ENCODE peak calls at places on chromosomes 6 and 20, in four cellular contexts. E is stimulated activated CD4-positive, alpha-beta T cell treated with anti-CD3 and anti-CD28 coated beads, Interleukin-1b, Interleukin-23, amount 100 ng/mL, for 4 hours; O is Kasumi-1; G is NCI-H510A. T is an unnamed sample.

GRCh38 chr6:161462148-161462547 is 188.3 kb upstream of the AGPAT4 start:
- DNase-seq in E (no peak), O (no peak), G (no peak), T (no peak)

GRCh38 chr6:137044366-137045220 is at the start of gene IL20RA:
- DNase-seq in E (peak; percentile 2), O (no peak), G (no peak), T (no peak)

GRCh38 chr6:5153186-5153585 is 68.0 kb downstream of the PPP1R3G start:
- DNase-seq in E (no peak), O (no peak), G (no peak), T (no peak)

GRCh38 chr6:119078449-119079287 is at the start of gene FAM184A:
- DNase-seq in E (peak; percentile 62), O (peak; percentile 36), G (no peak), T (peak; percentile 59)

GRCh38 chr20:33740189-33740588 is 8.4 kb downstream of the ZNF341 start:
- DNase-seq in E (no peak), O (no peak), G (no peak), T (no peak)

GRCh38 chr6:141701732-141702131 is 431.0 kb upstream of the GJE1 start:
- DNase-seq in E (no peak), O (no peak), G (no peak), T (no peak)

GRCh38 chr6:42375007-42375635 is 76.6 kb downstream of the TRERF1 start:
- DNase-seq in E (no peak), O (peak; percentile 10), G (no peak), T (no peak)

GRCh38 chr20:50274570-50275430 is 84.2 kb downstream of the CEBPB start:
- DNase-seq in E (no peak), O (peak; percentile 29), G (no peak), T (no peak)

GRCh38 chr6:140051521-140052455 is 677.3 kb upstream of the CITED2 start:
- DNase-seq in E (no peak), O (no peak), G (no peak), T (no peak)

GRCh38 chr6:111978826-111979225 is 75.1 kb upstream of the CCN6 start:
- DNase-seq in E (no peak), O (no peak), G (no peak), T (no peak)

GRCh38 chr20:43389231-43389630 is 68.5 kb upstream of the SRSF6 start:
- DNase-seq in E (no peak), O (no peak), G (no peak), T (no peak)

GRCh38 chr6:11522819-11523218 is 14.7 kb upstream of the TMEM170B start:
- DNase-seq in E (no peak), O (no peak), G (no peak), T (no peak)